ENCODE peak calls at places on chromosomes 3 and 15, in five cellular contexts. E, U, G, O and S are unnamed samples.

GRCh38 chr3:5330152-5330810 is 142.8 kb downstream of the EDEM1 start:
- DNase-seq in E (no peak), U (no peak), G (no peak), O (no peak), S (no peak)

GRCh38 chr3:188286087-188286513 is 132.1 kb downstream of the LPP start:
- DNase-seq in E (no peak), U (no peak), G (no peak), O (no peak), S (peak; percentile 38)

GRCh38 chr15:89971592-89971997 is 29.5 kb upstream of the ZNF710 start:
- DNase-seq in E (peak; percentile 76), U (no peak), G (no peak), O (peak; percentile 45), S (peak; percentile 86)

GRCh38 chr15:52636459-52636858 is 42.7 kb downstream of the ATOSA start:
- DNase-seq in E (no peak), U (no peak), G (no peak), O (no peak), S (no peak)

GRCh38 chr15:73704869-73705645 is 20.9 kb downstream of the CD276 start:
- DNase-seq in E (peak; percentile 73), U (no peak), G (no peak), O (peak; percentile 51), S (peak; percentile 71)

GRCh38 chr3:139388961-139389551 is 391 bp downstream of the COPB2 start:
- DNase-seq in E (no peak), U (no peak), G (no peak), O (no peak), S (no peak)

GRCh38 chr3:58356054-58356453 is 23.4 kb downstream of the PXK start:
- DNase-seq in E (no peak), U (no peak), G (no peak), O (no peak), S (no peak)

GRCh38 chr15:68558318-68559305 is 20.2 kb upstream of the CORO2B start:
- DNase-seq in E (no peak), U (no peak), G (no peak), O (no peak), S (no peak)

GRCh38 chr15:40338921-40339620 is 1.7 kb downstream of the CCDC9B start:
- DNase-seq in E (no peak), U (no peak), G (no peak), O (no peak), S (peak; percentile 65)